ENCODE peak calls at places on chromosome 7, in five cellular contexts. One of them, this sample, is unnamed.

GRCh38 chr7:83738436-83738835 is 89.5 kb upstream of the SEMA3E start:
- DNase-seq in K562: no peak
- DNase-seq in A549: no peak
- DNase-seq in HepG2: no peak
- DNase-seq in GM12878: no peak
- DNase-seq in this sample: no peak

GRCh38 chr7:37320140-37320839 is 128.4 kb downstream of the ELMO1 start:
- DNase-seq in K562: no peak
- DNase-seq in A549: no peak
- DNase-seq in HepG2: peak
- DNase-seq in GM12878: no peak
- DNase-seq in this sample: no peak

GRCh38 chr7:24318326-24318725 is 34.3 kb downstream of the NPY start:
- DNase-seq in K562: peak
- DNase-seq in A549: peak
- DNase-seq in HepG2: no peak
- DNase-seq in GM12878: no peak
- DNase-seq in this sample: peak

GRCh38 chr7:95304990-95305389 is 19.3 kb downstream of the PON1 start:
- DNase-seq in K562: no peak
- DNase-seq in A549: no peak
- DNase-seq in HepG2: no peak
- DNase-seq in GM12878: no peak
- DNase-seq in this sample: no peak

GRCh38 chr7:4711634-4712033 is 29.5 kb downstream of the FOXK1 start:
- DNase-seq in K562: no peak
- DNase-seq in A549: no peak
- DNase-seq in HepG2: no peak
- DNase-seq in GM12878: no peak
- DNase-seq in this sample: no peak

GRCh38 chr7:51328351-51328801 is 11.8 kb upstream of the COBL start:
- DNase-seq in K562: no peak
- DNase-seq in A549: no peak
- DNase-seq in HepG2: peak
- DNase-seq in GM12878: no peak
- DNase-seq in this sample: no peak

GRCh38 chr7:28698744-28699291 is 259.3 kb downstream of the TRIL start:
- DNase-seq in K562: no peak
- DNase-seq in A549: no peak
- DNase-seq in HepG2: no peak
- DNase-seq in GM12878: no peak
- DNase-seq in this sample: no peak

GRCh38 chr7:24701232-24701898 is 55.9 kb downstream of the GSDME start:
- DNase-seq in K562: no peak
- DNase-seq in A549: no peak
- DNase-seq in HepG2: no peak
- DNase-seq in GM12878: no peak
- DNase-seq in this sample: no peak

GRCh38 chr7:87218941-87219544 is 489 bp downstream of the TMEM243 start:
- DNase-seq in K562: peak
- DNase-seq in A549: peak
- DNase-seq in HepG2: peak
- DNase-seq in GM12878: no peak
- DNase-seq in this sample: peak

GRCh38 chr7:129952164-129952652 is 552 bp downstream of the UBE2H start:
- DNase-seq in K562: no peak
- DNase-seq in A549: no peak
- DNase-seq in HepG2: no peak
- DNase-seq in GM12878: no peak
- DNase-seq in this sample: peak

GRCh38 chr7:131202451-131202850 is 125.2 kb upstream of the MKLN1 start:
- DNase-seq in K562: no peak
- DNase-seq in A549: no peak
- DNase-seq in HepG2: no peak
- DNase-seq in GM12878: no peak
- DNase-seq in this sample: no peak

GRCh38 chr7:113175525-113176097 is 57.3 kb upstream of the SMIM30 start:
- DNase-seq in K562: no peak
- DNase-seq in A549: no peak
- DNase-seq in HepG2: no peak
- DNase-seq in GM12878: no peak
- DNase-seq in this sample: no peak

GRCh38 chr7:2622869-2623697 is 8.7 kb upstream of the TTYH3 start:
- DNase-seq in K562: no peak
- DNase-seq in A549: no peak
- DNase-seq in HepG2: peak
- DNase-seq in GM12878: no peak
- DNase-seq in this sample: no peak

GRCh38 chr7:148894596-148894995 is 10.5 kb upstream of the EZH2 start:
- DNase-seq in K562: no peak
- DNase-seq in A549: no peak
- DNase-seq in HepG2: no peak
- DNase-seq in GM12878: no peak
- DNase-seq in this sample: no peak

GRCh38 chr7:69414555-69414954 is 183.7 kb upstream of the AUTS2 start:
- DNase-seq in K562: no peak
- DNase-seq in A549: no peak
- DNase-seq in HepG2: no peak
- DNase-seq in GM12878: no peak
- DNase-seq in this sample: no peak

GRCh38 chr7:120842131-120842621 is 15.8 kb downstream of the TSPAN12 start:
- DNase-seq in K562: no peak
- DNase-seq in A549: no peak
- DNase-seq in HepG2: peak
- DNase-seq in GM12878: no peak
- DNase-seq in this sample: peak

GRCh38 chr7:87851242-87851641 is 24.9 kb downstream of the SLC25A40 start:
- DNase-seq in K562: no peak
- DNase-seq in A549: no peak
- DNase-seq in HepG2: no peak
- DNase-seq in GM12878: no peak
- DNase-seq in this sample: no peak

GRCh38 chr7:103811997-103812396 is 177.5 kb downstream of the RELN start:
- DNase-seq in K562: no peak
- DNase-seq in A549: no peak
- DNase-seq in HepG2: peak
- DNase-seq in GM12878: no peak
- DNase-seq in this sample: peak

GRCh38 chr7:99224263-99224947 is 16.5 kb upstream of the KPNA7 start:
- DNase-seq in K562: peak
- DNase-seq in A549: peak
- DNase-seq in HepG2: peak
- DNase-seq in GM12878: peak
- DNase-seq in this sample: no peak

GRCh38 chr7:24981544-24981951 is 1.6 kb upstream of the OSBPL3 start:
- DNase-seq in K562: no peak
- DNase-seq in A549: peak
- DNase-seq in HepG2: no peak
- DNase-seq in GM12878: no peak
- DNase-seq in this sample: peak

GRCh38 chr7:131544449-131545425 is 11.7 kb downstream of the PODXL start:
- DNase-seq in K562: peak
- DNase-seq in A549: no peak
- DNase-seq in HepG2: peak
- DNase-seq in GM12878: no peak
- DNase-seq in this sample: peak

GRCh38 chr7:28961972-28962371 is 3.8 kb upstream of the TRIL start:
- DNase-seq in K562: no peak
- DNase-seq in A549: no peak
- DNase-seq in HepG2: no peak
- DNase-seq in GM12878: no peak
- DNase-seq in this sample: peak

GRCh38 chr7:25762511-25763119 is 389.4 kb upstream of the NFE2L3 start:
- DNase-seq in K562: no peak
- DNase-seq in A549: no peak
- DNase-seq in HepG2: no peak
- DNase-seq in GM12878: no peak
- DNase-seq in this sample: no peak

GRCh38 chr7:39621261-39621660 is 2.1 kb upstream of the RALA start:
- DNase-seq in K562: no peak
- DNase-seq in A549: no peak
- DNase-seq in HepG2: no peak
- DNase-seq in GM12878: no peak
- DNase-seq in this sample: no peak

GRCh38 chr7:23020742-23021401 is 6.9 kb upstream of the HYCC1 start:
- DNase-seq in K562: no peak
- DNase-seq in A549: no peak
- DNase-seq in HepG2: no peak
- DNase-seq in GM12878: no peak
- DNase-seq in this sample: no peak

GRCh38 chr7:130894146-130895005 is 160.4 kb upstream of the KLF14 start:
- DNase-seq in K562: peak
- DNase-seq in A549: peak
- DNase-seq in HepG2: peak
- DNase-seq in GM12878: no peak
- DNase-seq in this sample: no peak

GRCh38 chr7:43439631-43440401 is 143.1 kb upstream of the STK17A start:
- DNase-seq in K562: peak
- DNase-seq in A549: peak
- DNase-seq in HepG2: peak
- DNase-seq in GM12878: peak
- DNase-seq in this sample: peak

GRCh38 chr7:132654150-132654549 is 77.9 kb upstream of the PLXNA4 start:
- DNase-seq in K562: peak
- DNase-seq in A549: peak
- DNase-seq in HepG2: no peak
- DNase-seq in GM12878: no peak
- DNase-seq in this sample: peak

GRCh38 chr7:94374231-94374630 is 20.5 kb upstream of the COL1A2 start:
- DNase-seq in K562: no peak
- DNase-seq in A549: no peak
- DNase-seq in HepG2: no peak
- DNase-seq in GM12878: no peak
- DNase-seq in this sample: peak

GRCh38 chr7:155489862-155490696 is 32.1 kb downstream of the EN2 start:
- DNase-seq in K562: no peak
- DNase-seq in A549: no peak
- DNase-seq in HepG2: no peak
- DNase-seq in GM12878: no peak
- DNase-seq in this sample: peak

GRCh38 chr7:81187768-81188167 is 268.9 kb upstream of the SEMA3C start:
- DNase-seq in K562: no peak
- DNase-seq in A549: no peak
- DNase-seq in HepG2: no peak
- DNase-seq in GM12878: no peak
- DNase-seq in this sample: no peak

GRCh38 chr7:92586403-92586802 is 3.8 kb downstream of the FAM133B start:
- DNase-seq in K562: no peak
- DNase-seq in A549: no peak
- DNase-seq in HepG2: peak
- DNase-seq in GM12878: no peak
- DNase-seq in this sample: no peak

GRCh38 chr7:113304104-113304503 is 185.8 kb upstream of the SMIM30 start:
- DNase-seq in K562: no peak
- DNase-seq in A549: no peak
- DNase-seq in HepG2: no peak
- DNase-seq in GM12878: no peak
- DNase-seq in this sample: no peak

GRCh38 chr7:156703773-156704482 is 63.4 kb downstream of the RNF32 start:
- DNase-seq in K562: no peak
- DNase-seq in A549: no peak
- DNase-seq in HepG2: no peak
- DNase-seq in GM12878: peak
- DNase-seq in this sample: no peak

GRCh38 chr7:156702399-156702798 is 61.8 kb downstream of the RNF32 start:
- DNase-seq in K562: no peak
- DNase-seq in A549: no peak
- DNase-seq in HepG2: no peak
- DNase-seq in GM12878: no peak
- DNase-seq in this sample: no peak

GRCh38 chr7:156703209-156703608 is 62.6 kb downstream of the RNF32 start:
- DNase-seq in K562: no peak
- DNase-seq in A549: no peak
- DNase-seq in HepG2: no peak
- DNase-seq in GM12878: no peak
- DNase-seq in this sample: no peak
- TF ChIP-seq JUNB in K562: no peak
- TF ChIP-seq JUNB in A549: no peak
- TF ChIP-seq JUNB in HepG2: no peak
- TF ChIP-seq JUNB in GM12878: no peak
- TF ChIP-seq JUNB in this sample: no peak

DNA sequence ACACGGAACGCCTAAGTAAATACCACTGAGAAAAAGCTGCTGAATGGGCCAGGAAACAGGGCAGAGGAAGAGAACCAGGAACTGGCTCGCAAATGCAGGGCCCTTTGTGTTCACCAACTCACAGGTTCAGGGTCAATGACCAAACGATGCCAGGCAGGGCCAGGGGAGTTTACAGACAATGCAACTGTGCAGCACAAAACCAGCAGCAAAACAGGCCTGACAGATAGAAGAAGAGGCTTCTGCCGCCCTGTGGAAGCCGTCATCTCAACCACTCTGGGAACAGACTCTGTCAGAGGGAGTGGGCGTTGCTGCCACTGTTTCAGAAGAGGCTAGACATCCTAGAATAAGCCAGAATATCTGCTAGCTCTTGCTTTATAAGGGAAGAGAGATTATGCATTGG is 117.9 kb downstream of the KMT2E start:
- DNase-seq in K562: no peak
- DNase-seq in A549: no peak
- DNase-seq in HepG2: no peak
- DNase-seq in GM12878: no peak
- DNase-seq in this sample: no peak
- H3K4me2 ChIP-seq in K562: no peak
- H3K4me2 ChIP-seq in A549: no peak
- H3K4me2 ChIP-seq in HepG2: no peak
- H3K4me2 ChIP-seq in GM12878: no peak
- H3K4me2 ChIP-seq in this sample: no peak

GRCh38 chr7:1236132-1236655 is 3.5 kb downstream of the UNCX start:
- DNase-seq in K562: no peak
- DNase-seq in A549: no peak
- DNase-seq in HepG2: peak
- DNase-seq in GM12878: no peak
- DNase-seq in this sample: peak
- TF ChIP-seq JUNB in K562: no peak
- TF ChIP-seq JUNB in A549: no peak
- TF ChIP-seq JUNB in HepG2: no peak
- TF ChIP-seq JUNB in GM12878: no peak
- TF ChIP-seq JUNB in this sample: no peak

DNA sequence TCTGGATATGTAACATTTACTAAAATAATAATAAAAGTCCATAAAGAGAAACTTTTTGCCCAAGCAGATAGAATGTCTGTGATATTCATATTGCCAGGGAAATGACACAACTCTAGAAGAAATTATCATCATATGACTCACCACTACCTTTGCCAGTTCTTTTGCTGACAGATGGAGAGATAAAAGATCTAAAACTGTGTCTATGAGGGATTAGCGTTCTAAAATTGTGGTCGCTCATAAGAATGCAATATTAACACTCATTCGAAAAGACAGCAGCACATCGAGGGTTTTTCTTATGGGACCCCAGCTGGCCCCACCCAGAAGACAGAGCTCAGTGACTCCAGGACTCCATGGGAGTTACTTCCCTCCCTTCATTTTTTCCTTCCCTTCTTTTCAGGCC is 16.6 kb upstream of the LANCL2 start:
- DNase-seq in K562: no peak
- DNase-seq in A549: no peak
- DNase-seq in HepG2: no peak
- DNase-seq in GM12878: no peak
- DNase-seq in this sample: no peak
- H3K4me2 ChIP-seq in K562: no peak
- H3K4me2 ChIP-seq in A549: peak
- H3K4me2 ChIP-seq in HepG2: no peak
- H3K4me2 ChIP-seq in GM12878: no peak
- H3K4me2 ChIP-seq in this sample: no peak

GRCh38 chr7:41162612-41163011 is 540.3 kb downstream of the INHBA start:
- DNase-seq in K562: no peak
- DNase-seq in A549: no peak
- DNase-seq in HepG2: no peak
- DNase-seq in GM12878: no peak
- DNase-seq in this sample: no peak
- TF ChIP-seq JUNB in K562: no peak
- TF ChIP-seq JUNB in A549: no peak
- TF ChIP-seq JUNB in HepG2: no peak
- TF ChIP-seq JUNB in GM12878: no peak
- TF ChIP-seq JUNB in this sample: no peak

This sample was measured in GM23338.